ENCODE peak calls at places on chromosomes 2 and 18, in four cellular contexts. Q, G, U and L are unnamed samples.

GRCh38 chr2:8987413-8987812 is 16.1 kb downstream of the MBOAT2 start:
- DNase-seq in G (no peak), Q (no peak), U (no peak), L (no peak)

GRCh38 chr2:19871836-19872235 is 29.9 kb downstream of the TTC32 start:
- DNase-seq in G (no peak), U (no peak), Q (no peak), L (no peak)

GRCh38 chr2:120299561-120299960 is 46.4 kb upstream of the INHBB start:
- DNase-seq in U (no peak), G (no peak), Q (no peak), L (no peak)

GRCh38 chr2:232502901-232503791 is 15.5 kb upstream of the ECEL1 start:
- DNase-seq in Q (no peak), G (no peak), U (peak; percentile 70), L (peak; percentile 67)

GRCh38 chr18:52216104-52216503 is 123.9 kb upstream of the DCC start:
- DNase-seq in Q (no peak), U (no peak), G (no peak), L (no peak)

GRCh38 chr2:85309699-85310321 is 18.0 kb downstream of the TGOLN2 start:
- DNase-seq in G (no peak), Q (no peak), U (no peak), L (no peak)

GRCh38 chr2:9191044-9191481 is 15.5 kb upstream of the ASAP2 start:
- DNase-seq in Q (no peak), U (no peak), G (peak; percentile 82), L (peak; percentile 44)

GRCh38 chr2:107936427-107937359 is 49.6 kb upstream of the SLC5A7 start:
- DNase-seq in G (peak; percentile 10), Q (no peak), U (peak; percentile 28), L (peak; percentile 21)

GRCh38 chr2:23545811-23546210 is 160.8 kb downstream of the KLHL29 start:
- DNase-seq in Q (no peak), G (no peak), U (no peak), L (no peak)

GRCh38 chr2:195659114-195659513 is 2.1 kb downstream of the SLC39A10 start:
- DNase-seq in Q (no peak), U (no peak), G (no peak), L (no peak)

GRCh38 chr2:44686561-44686960 is 254.9 kb upstream of the SIX3 start:
- DNase-seq in U (no peak), G (no peak), Q (no peak), L (no peak)

GRCh38 chr2:224561234-224562005 is 23.7 kb downstream of the CUL3 start:
- DNase-seq in U (no peak), G (no peak), Q (peak; percentile 50), L (no peak)

GRCh38 chr2:85326946-85327756 is 638 bp downstream of the TGOLN2 start:
- DNase-seq in G (no peak), U (no peak), Q (no peak), L (peak; percentile 32)

GRCh38 chr2:219509780-219510511 is 4.3 kb upstream of the ASIC4 start:
- DNase-seq in U (peak; percentile 85), Q (no peak), G (peak; percentile 60), L (peak; percentile 82)

GRCh38 chr2:46351388-46352141 is 54.4 kb downstream of the EPAS1 start:
- DNase-seq in U (no peak), G (no peak), Q (no peak), L (peak; percentile 26)

GRCh38 chr2:188902906-188903305 is 71.3 kb upstream of the COL3A1 start:
- DNase-seq in U (no peak), Q (no peak), G (no peak), L (no peak)

GRCh38 chr2:43139996-43140621 is 86.3 kb downstream of the ZFP36L2 start:
- DNase-seq in Q (no peak), G (no peak), U (no peak), L (no peak)

GRCh38 chr2:96837575-96837974 is 6.2 kb downstream of the ANKRD23 start:
- DNase-seq in G (no peak), Q (no peak), U (peak; percentile 67), L (no peak)

GRCh38 chr18:23194150-23194968 is 59.1 kb downstream of the CABLES1 start:
- DNase-seq in G (no peak), U (no peak), Q (no peak), L (no peak)

GRCh38 chr2:191178806-191179514 is 28.2 kb upstream of the STAT4 start:
- DNase-seq in Q (no peak), G (no peak), U (no peak), L (no peak)

GRCh38 chr2:46653539-46653938 is 174.2 kb downstream of the TMEM247 start:
- DNase-seq in Q (no peak), U (no peak), G (no peak), L (no peak)

DNA sequence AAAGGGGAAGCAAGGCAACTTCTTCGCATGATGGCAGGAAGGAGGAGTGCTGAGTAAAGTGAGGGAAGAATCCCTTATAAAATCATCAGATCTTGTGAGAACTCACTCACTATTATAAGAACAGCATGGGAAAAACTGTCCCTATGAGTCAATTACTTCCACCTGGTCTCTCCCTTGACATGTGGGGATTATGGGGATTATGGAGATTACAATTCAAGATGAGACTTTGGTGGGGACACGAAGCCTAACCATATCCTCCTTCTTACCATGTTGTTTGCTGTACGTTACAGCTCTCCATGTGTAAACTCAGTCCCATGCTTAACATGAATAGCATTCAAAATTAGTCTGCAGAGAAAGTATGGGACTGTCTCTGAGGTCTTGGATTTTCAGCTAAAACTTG is 1096.8 kb upstream of the ACVR2A start:
- DNase-seq in Q (no peak), G (no peak), U (no peak), L (no peak)
- TF ChIP-seq NR2C2 in Q (no peak), G (no peak), U (no peak), L (no peak)

GRCh38 chr2:148207111-148207510 is 186.2 kb downstream of the MBD5 start:
- DNase-seq in G (no peak), Q (no peak), U (no peak), L (no peak)

GRCh38 chr2:148209598-148209997 is 188.7 kb downstream of the MBD5 start:
- DNase-seq in Q (no peak), U (peak; percentile 12), G (peak; percentile 48), L (peak; percentile 31)
- TF ChIP-seq NR2C2 in Q (no peak), U (no peak), G (no peak), L (no peak)

DNA sequence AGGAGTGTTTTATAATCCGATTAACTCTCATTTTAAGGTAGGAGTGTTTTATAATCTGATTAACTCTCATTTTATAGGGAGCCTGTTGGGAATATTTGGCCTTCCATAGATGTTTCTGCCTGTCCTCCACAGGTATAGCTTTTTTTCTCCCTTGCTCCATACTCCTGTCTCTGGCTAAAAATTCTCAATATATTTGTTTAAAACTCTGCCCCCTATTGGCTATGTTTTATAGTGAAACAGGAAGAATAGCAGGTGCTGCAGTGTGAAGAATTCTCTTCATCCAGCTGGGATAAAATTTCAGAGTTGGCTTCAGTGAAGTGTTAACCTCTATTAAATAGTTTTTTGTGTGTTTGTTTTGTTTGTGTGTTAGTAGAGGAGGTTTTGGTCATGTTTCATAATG is 1046.0 kb upstream of the TMEFF2 start:
- DNase-seq in G (peak; percentile 7), Q (no peak), U (no peak), L (no peak)
- TF ChIP-seq NR2C2 in G (no peak), Q (no peak), U (no peak), L (no peak)

GRCh38 chr2:145789636-145790035 is 1269.7 kb upstream of the ZEB2 start:
- DNase-seq in U (no peak), G (no peak), Q (no peak), L (no peak)
- TF ChIP-seq NR2C2 in U (no peak), G (no peak), Q (no peak), L (no peak)